ENCODE peak calls at places on chromosomes 13 and 19, in seven cellular contexts. I, G, V, M, O, E and Z are unnamed samples.

GRCh38 chr19:11293468-11294389 is 2.2 kb upstream of the TSPAN16 start:
- DNase-seq in G (peak; percentile 92), V (peak; percentile 89), E (peak; percentile 81), I (peak; percentile 87), M (peak; percentile 96), O (peak; percentile 98), Z (peak; percentile 97)

GRCh38 chr13:80706164-80706471 is 365.2 kb upstream of the SPRY2 start:
- DNase-seq in I (no peak), O (no peak), M (no peak), E (no peak), G (no peak), V (no peak), Z (no peak)

GRCh38 chr19:48135411-48135810 is 24.8 kb upstream of the PLA2G4C start:
- DNase-seq in I (no peak), G (no peak), E (no peak), O (no peak), M (no peak), V (no peak), Z (no peak)

GRCh38 chr19:11064831-11065303 is 24.4 kb upstream of the LDLR start:
- DNase-seq in V (no peak), O (no peak), E (no peak), G (no peak), I (no peak), M (peak; percentile 58), Z (no peak)

GRCh38 chr19:33325920-33326319 is 23.6 kb upstream of the CEBPA start:
- DNase-seq in G (no peak), I (no peak), V (no peak), M (peak; percentile 56), E (no peak), O (no peak), Z (no peak)

GRCh38 chr19:41064974-41065569 is 23.2 kb upstream of the CYP2A13 start:
- DNase-seq in G (no peak), E (no peak), V (no peak), I (no peak), O (no peak), M (peak; percentile 12), Z (no peak)

GRCh38 chr13:23637813-23638212 is 67.6 kb downstream of the TNFRSF19 start:
- DNase-seq in V (no peak), G (no peak), I (no peak), O (no peak), E (no peak), M (no peak), Z (no peak)

GRCh38 chr13:110509478-110509926 is 52.0 kb downstream of the RAB20 start:
- DNase-seq in V (no peak), M (no peak), I (no peak), G (no peak), E (no peak), O (no peak), Z (no peak)

GRCh38 chr19:35476149-35476548 is 14.1 kb downstream of the KRTDAP start:
- DNase-seq in M (no peak), G (no peak), O (no peak), E (no peak), I (no peak), V (no peak), Z (no peak)

GRCh38 chr13:20769091-20769490 is 4.7 kb downstream of the EEF1AKMT1 start:
- DNase-seq in M (no peak), E (no peak), G (no peak), I (no peak), O (no peak), V (no peak), Z (no peak)

GRCh38 chr13:79226938-79227337 is 179.1 kb downstream of the RBM26 start:
- DNase-seq in V (no peak), O (no peak), G (no peak), E (no peak), I (no peak), M (no peak), Z (no peak)

GRCh38 chr19:44603201-44603945 is 10.0 kb upstream of the IGSF23 start:
- DNase-seq in O (no peak), V (no peak), M (peak; percentile 49), G (no peak), I (no peak), E (no peak), Z (no peak)